ENCODE peak calls at places on chromosomes 2 and 18, in five cellular contexts. S is HepG2, X is ascending aorta, U is heart right ventricle, C is heart left ventricle. E is an unnamed sample.

GRCh38 chr2:203533696-203534471 is 1.2 kb downstream of the RAPH1 start:
- DNase-seq in X (no peak), S (no peak), U (no peak), C (no peak), E (peak; percentile 73)

GRCh38 chr2:190996338-190996946 is 17.5 kb downstream of the STAT1 start:
- DNase-seq in X (no peak), S (peak; percentile 70), U (no peak), C (peak; percentile 27), E (peak; percentile 19)

GRCh38 chr18:72502671-72503431 is 41.3 kb downstream of the CBLN2 start:
- DNase-seq in U (no peak), X (no peak), S (no peak), C (no peak), E (no peak)

GRCh38 chr2:38415023-38415422 is 38.0 kb upstream of the ATL2 start:
- DNase-seq in S (no peak), C (no peak), X (no peak), U (no peak), E (no peak)

GRCh38 chr18:24786027-24786426 is 325.6 kb downstream of the HRH4 start:
- DNase-seq in S (no peak), C (no peak), U (no peak), X (no peak), E (no peak)

GRCh38 chr2:25276569-25277465 is 64.9 kb downstream of the DNMT3A start:
- DNase-seq in X (no peak), C (peak; percentile 74), S (no peak), U (peak; percentile 64), E (peak; percentile 84)

GRCh38 chr2:227323818-227324217 is 1.2 kb upstream of the MFF start:
- DNase-seq in X (no peak), C (no peak), U (no peak), S (no peak), E (no peak)

GRCh38 chr18:33577688-33578370 is at the start of gene ASXL3:
- DNase-seq in X (no peak), S (no peak), C (peak; percentile 72), U (peak; percentile 32), E (no peak)

GRCh38 chr2:215942194-215942593 is 71.2 kb downstream of the MREG start:
- DNase-seq in S (no peak), U (no peak), X (no peak), C (no peak), E (no peak)

GRCh38 chr2:198401644-198402043 is 597.3 kb downstream of the PLCL1 start:
- DNase-seq in S (no peak), U (no peak), C (no peak), X (no peak), E (no peak)

GRCh38 chr18:64234336-64234735 is 85.4 kb upstream of the LINC00305 start:
- DNase-seq in C (no peak), S (no peak), U (no peak), X (no peak), E (no peak)

GRCh38 chr2:128306081-128306930 is 12.4 kb downstream of the HS6ST1 start:
- DNase-seq in X (no peak), S (peak; percentile 95), C (peak; percentile 60), U (peak; percentile 45), E (no peak)

GRCh38 chr18:79819951-79820351 is 22.2 kb downstream of the KCNG2 start:
- DNase-seq in U (peak; percentile 17), X (no peak), C (peak; percentile 58), S (no peak), E (no peak)

GRCh38 chr2:205366336-205367060 is 315.8 kb upstream of the NRP2 start:
- DNase-seq in U (no peak), C (no peak), S (no peak), X (no peak), E (no peak)

GRCh38 chr18:79100944-79101343 is 31.8 kb downstream of the ATP9B start:
- DNase-seq in C (no peak), X (no peak), S (no peak), U (no peak), E (no peak)

GRCh38 chr18:6708880-6709279 is 20.6 kb upstream of the ARHGAP28 start:
- DNase-seq in C (no peak), U (no peak), S (no peak), X (no peak), E (no peak)

GRCh38 chr2:111117666-111118454 is 2.9 kb upstream of the BCL2L11 start:
- DNase-seq in U (peak; percentile 32), S (no peak), X (no peak), C (peak; percentile 41), E (peak; percentile 26)

GRCh38 chr2:37020212-37020886 is 54.0 kb upstream of the STRN start:
- DNase-seq in S (no peak), C (peak; percentile 94), U (peak; percentile 89), X (peak; percentile 10), E (no peak)

GRCh38 chr2:43276962-43277383 is 50.6 kb upstream of the ZFP36L2 start:
- DNase-seq in C (peak; percentile 37), S (no peak), U (no peak), X (no peak), E (no peak)

GRCh38 chr18:24515721-24516120 is 55.3 kb downstream of the HRH4 start:
- DNase-seq in U (no peak), X (no peak), C (no peak), S (no peak), E (no peak)

GRCh38 chr2:151799886-151800292 is 28.3 kb downstream of the ARL5A start:
- DNase-seq in X (no peak), U (no peak), S (no peak), C (no peak), E (no peak)

GRCh38 chr2:231604101-231604684 is 11.5 kb downstream of the TEX44 start:
- DNase-seq in S (peak; percentile 36), X (no peak), C (peak; percentile 66), U (peak; percentile 53), E (peak; percentile 11)

GRCh38 chr2:195848119-195848899 is 191.3 kb downstream of the SLC39A10 start:
- DNase-seq in S (no peak), C (no peak), X (no peak), U (no peak), E (no peak)

GRCh38 chr2:119512946-119513345 is 11.3 kb downstream of the SCTR start:
- DNase-seq in X (no peak), C (no peak), U (no peak), S (no peak), E (no peak)
- H3K27ac ChIP-seq in X (no peak overlapping the region), C (no peak overlapping the region), U (no peak overlapping the region), S (no peak overlapping the region), E (no peak overlapping the region)

GRCh38 chr18:12012697-12013096 is 31.4 kb downstream of the IMPA2 start:
- DNase-seq in C (no peak), S (no peak), U (no peak), X (no peak), E (no peak)

GRCh38 chr18:12009581-12010140 is 28.4 kb downstream of the IMPA2 start:
- DNase-seq in S (no peak), U (no peak), C (no peak), X (no peak), E (no peak)

GRCh38 chr18:12010187-12010802 is 29.0 kb downstream of the IMPA2 start:
- DNase-seq in U (no peak), C (no peak), S (no peak), X (no peak), E (no peak)

GRCh38 chr18:12011962-12012549 is 30.7 kb downstream of the IMPA2 start:
- DNase-seq in X (no peak), S (no peak), U (peak; percentile 62), C (peak; percentile 65), E (no peak)

GRCh38 chr18:12011199-12011961 is 30.1 kb downstream of the IMPA2 start:
- DNase-seq in C (no peak), X (no peak), S (no peak), U (no peak), E (no peak)
- H3K27ac ChIP-seq in C (peak overlapping the region; percentile 82), X (no peak overlapping the region), S (no peak overlapping the region), U (peak overlapping the region; percentile 59), E (no peak overlapping the region)

GRCh38 chr2:10330700-10331032 is 28.0 kb downstream of the HPCAL1 start:
- DNase-seq in X (no peak), C (no peak), U (no peak), S (no peak), E (no peak)

GRCh38 chr2:10332402-10333246 is 29.9 kb downstream of the HPCAL1 start:
- DNase-seq in C (no peak), S (no peak), X (no peak), U (no peak), E (no peak)

GRCh38 chr2:10331033-10331701 is 28.5 kb downstream of the HPCAL1 start:
- DNase-seq in U (peak; percentile 57), X (no peak), S (no peak), C (peak; percentile 78), E (peak; percentile 65)

GRCh38 chr2:10333247-10333613 is 30.5 kb downstream of the HPCAL1 start:
- DNase-seq in C (no peak), S (no peak), U (no peak), X (no peak), E (no peak)

DNA sequence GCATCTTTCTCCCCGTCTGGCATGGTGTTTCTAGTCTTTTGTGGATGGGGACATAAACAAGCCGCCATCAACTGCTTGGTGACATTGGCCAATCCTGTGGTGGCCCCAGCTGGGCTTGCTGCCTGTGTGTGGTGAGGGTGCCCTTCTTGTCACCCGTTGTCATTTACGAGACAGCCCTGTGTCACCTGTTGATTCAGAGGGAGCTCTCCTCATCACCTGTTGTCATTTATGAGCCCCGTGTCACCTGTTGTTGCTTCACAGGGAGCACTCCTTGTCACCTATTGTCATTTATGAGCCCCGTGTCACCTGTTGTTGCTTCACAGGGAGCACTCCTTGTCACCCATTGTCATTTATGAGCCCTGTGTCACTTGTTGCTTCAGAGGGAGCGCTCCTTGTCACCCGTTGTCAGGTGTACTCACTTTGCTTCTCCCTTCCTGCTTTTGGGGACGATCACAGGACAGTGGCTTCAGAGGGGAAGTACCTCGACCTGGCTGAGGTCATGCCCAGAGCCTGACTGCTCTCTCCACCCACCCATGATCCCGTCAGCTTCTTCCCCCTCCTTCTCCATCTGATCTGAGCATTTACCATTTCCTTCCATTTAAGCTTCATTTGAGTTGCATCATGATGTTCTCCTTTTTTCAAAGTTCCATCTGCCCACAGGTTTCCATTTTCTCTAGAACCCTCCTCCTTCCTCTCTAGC is 29.1 kb downstream of the HPCAL1 start:
- DNase-seq in U (no peak), X (no peak), C (no peak), S (no peak), E (peak; percentile 62)
- H3K27ac ChIP-seq in U (peak overlapping the region; percentile 84), X (no peak overlapping the region), C (peak overlapping the region; percentile 41), S (no peak overlapping the region), E (peak overlapping the region; percentile 84)

GRCh38 chr2:157245441-157246211 is 11.9 kb upstream of the GALNT5 start:
- DNase-seq in X (no peak), S (no peak), C (no peak), U (no peak), E (no peak)

GRCh38 chr2:157246212-157247067 is 11.1 kb upstream of the GALNT5 start:
- DNase-seq in S (no peak), C (no peak), X (no peak), U (no peak), E (no peak)

GRCh38 chr2:157244691-157245090 is 12.8 kb upstream of the GALNT5 start:
- DNase-seq in U (no peak), X (no peak), S (no peak), C (no peak), E (no peak)

GRCh38 chr2:157250836-157251235 is 6.7 kb upstream of the GALNT5 start:
- DNase-seq in X (no peak), S (no peak), C (no peak), U (no peak), E (no peak)

DNA sequence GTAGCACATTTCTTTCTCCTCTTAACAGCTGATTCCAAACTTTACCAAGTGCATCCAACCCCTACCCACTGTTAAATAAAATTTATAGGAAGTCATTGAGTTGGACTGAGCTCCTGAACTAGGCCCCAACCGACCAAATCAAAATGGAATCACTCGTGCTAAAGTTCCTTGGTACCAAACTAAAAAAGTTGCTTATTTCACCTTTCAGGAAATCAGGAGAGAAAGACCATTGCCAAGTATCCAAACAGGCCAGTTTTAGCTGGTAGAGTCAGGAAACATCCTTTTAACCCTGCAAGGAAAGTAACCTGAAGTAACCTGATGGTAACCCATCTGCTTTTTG is 10.5 kb upstream of the GALNT5 start:
- DNase-seq in C (no peak), U (no peak), S (no peak), X (no peak), E (no peak)
- H3K27ac ChIP-seq in C (no peak overlapping the region), U (peak overlapping the region; percentile 24), S (no peak overlapping the region), X (no peak overlapping the region), E (no peak overlapping the region)